ENCODE peak calls at places on chromosome 12, in eight cellular contexts. F is hepatocyte, Z is PC-9, D is HepG2, U is PC-3, K is H9, V is neural progenitor cell, H is GM23338. M is an unnamed sample.

GRCh38 chr12:31007636-31008175 is 66.0 kb upstream of the DDX11 start:
- DNase-seq in F (no peak), Z (no peak), D (no peak), U (no peak), K (no peak), V (no peak), H (no peak), M (no peak)

GRCh38 chr12:124754949-124755800 is 108.5 kb downstream of the SCARB1 start:
- DNase-seq in F (peak; percentile 70), Z (no peak), D (no peak), U (no peak), K (peak; percentile 64), V (peak; percentile 71), H (peak; percentile 74), M (peak; percentile 84)

GRCh38 chr12:128969480-128970055 is 116.3 kb downstream of the GLT1D1 start:
- DNase-seq in F (peak; percentile 74), Z (peak; percentile 8), D (no peak), U (peak; percentile 52), K (peak; percentile 91), V (peak; percentile 88), H (peak; percentile 69), M (no peak)

GRCh38 chr12:15782667-15783066 is 6.5 kb downstream of the EPS8 start:
- DNase-seq in F (no peak), Z (no peak), D (no peak), U (no peak), K (no peak), V (no peak), H (no peak), M (no peak)

GRCh38 chr12:31832740-31833540 is 104.1 kb upstream of the AMN1 start:
- DNase-seq in F (no peak), Z (no peak), D (no peak), U (no peak), K (no peak), V (no peak), H (no peak), M (no peak)

GRCh38 chr12:530308-530707 is 70.6 kb downstream of the B4GALNT3 start:
- DNase-seq in F (no peak), Z (no peak), D (no peak), U (no peak), K (no peak), V (no peak), H (no peak), M (peak; percentile 89)

GRCh38 chr12:524167-524951 is 64.6 kb downstream of the B4GALNT3 start:
- DNase-seq in F (no peak), Z (peak; percentile 59), D (no peak), U (peak; percentile 35), K (no peak), V (no peak), H (no peak), M (no peak)

GRCh38 chr12:58090685-58091084 is 149.3 kb downstream of the ATP23 start:
- DNase-seq in F (no peak), Z (no peak), D (no peak), U (no peak), K (no peak), V (no peak), H (no peak), M (no peak)

GRCh38 chr12:9130244-9130643 is 14.5 kb upstream of the A2M start:
- DNase-seq in F (no peak), Z (no peak), D (no peak), U (no peak), K (no peak), V (no peak), H (no peak), M (no peak)

GRCh38 chr12:9132008-9132535 is 16.4 kb upstream of the A2M start:
- DNase-seq in F (peak; percentile 52), Z (no peak), D (peak; percentile 100), U (no peak), K (no peak), V (no peak), H (no peak), M (no peak)

GRCh38 chr12:9133243-9133938 is 17.7 kb upstream of the A2M start:
- DNase-seq in F (no peak), Z (no peak), D (no peak), U (no peak), K (no peak), V (no peak), H (no peak), M (no peak)

GRCh38 chr12:9135903-9136310 is 20.2 kb upstream of the A2M start:
- DNase-seq in F (no peak), Z (no peak), D (peak; percentile 98), U (no peak), K (no peak), V (no peak), H (no peak), M (no peak)

DNA sequence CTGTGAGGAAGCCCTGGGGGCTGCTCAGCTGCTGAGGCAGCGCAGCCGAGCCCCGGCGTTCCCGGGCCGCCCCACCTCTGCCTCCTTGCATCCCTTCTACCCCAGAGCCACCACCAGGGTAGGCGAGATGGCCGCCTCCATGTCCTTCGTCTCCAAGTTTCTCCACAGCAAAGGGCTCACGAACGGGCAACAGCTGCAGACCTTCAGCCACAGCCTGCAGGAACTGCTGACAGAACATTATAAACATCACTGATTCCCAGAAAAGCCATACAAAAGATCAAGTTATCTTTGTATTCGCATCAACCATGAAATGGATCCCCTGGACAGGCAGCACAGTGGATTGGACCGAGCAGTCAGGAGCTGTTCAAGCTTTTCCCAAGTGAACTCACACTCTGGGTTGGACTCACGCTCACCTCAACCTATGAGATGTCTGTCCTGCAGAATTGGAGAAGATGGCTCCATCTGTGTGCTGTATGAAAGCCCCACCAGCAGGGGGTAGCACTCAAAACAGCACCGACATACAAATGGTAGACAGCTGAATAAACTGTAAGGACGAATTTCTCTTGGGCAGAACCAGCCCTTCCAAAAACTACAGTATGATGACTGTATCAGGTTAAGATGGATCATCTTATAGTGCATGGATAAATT is 19.4 kb upstream of the A2M start:
- DNase-seq in F (no peak), Z (peak; percentile 13), D (peak; percentile 56), U (peak; percentile 14), K (no peak), V (no peak), H (peak; percentile 47), M (no peak)
- H3K27ac ChIP-seq in F (peak overlapping the region; percentile 58), Z (no peak overlapping the region), D (peak overlapping the region; percentile 96), U (no peak overlapping the region), K (no peak overlapping the region), V (no peak overlapping the region), H (no peak overlapping the region), M (no peak overlapping the region)

DNA sequence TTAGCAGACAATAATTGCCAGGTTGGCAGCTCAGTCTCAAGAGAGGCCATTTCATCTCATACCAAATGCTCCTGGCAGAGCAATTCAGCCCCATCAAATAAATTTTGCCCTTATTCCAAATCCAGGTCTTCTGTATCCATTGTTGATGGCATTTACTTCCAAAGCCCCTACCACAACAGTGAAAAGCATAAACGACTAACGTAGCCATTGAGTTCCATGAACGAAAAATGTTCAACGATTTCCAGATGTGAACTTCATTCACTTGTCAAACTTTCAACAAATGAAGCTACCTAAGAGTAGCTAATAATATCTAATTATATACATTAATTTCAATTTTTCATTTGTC is 3.0 kb upstream of the GCN1 start:
- DNase-seq in F (no peak), Z (no peak), D (no peak), U (no peak), K (no peak), V (no peak), H (no peak), M (no peak)
- H3K4me2 ChIP-seq in F (peak overlapping the region; percentile 30), Z (peak overlapping the region; percentile 100), D (peak overlapping the region; percentile 8), U (peak overlapping the region; percentile 94), K (no peak overlapping the region), V (no peak overlapping the region), H (no peak overlapping the region), M (peak overlapping the region; percentile 93)

GRCh38 chr12:12821975-12822374 is 8.8 kb downstream of the DDX47 start:
- DNase-seq in F (no peak), Z (no peak), D (no peak), U (no peak), K (no peak), V (no peak), H (no peak), M (no peak)

GRCh38 chr12:12819221-12819620 is 6.1 kb downstream of the DDX47 start:
- DNase-seq in F (no peak), Z (no peak), D (no peak), U (no peak), K (no peak), V (no peak), H (no peak), M (peak; percentile 62)

GRCh38 chr12:12817611-12818010 is 4.5 kb downstream of the DDX47 start:
- DNase-seq in F (no peak), Z (no peak), D (no peak), U (no peak), K (no peak), V (no peak), H (no peak), M (no peak)

GRCh38 chr12:12819752-12820311 is 6.7 kb downstream of the DDX47 start:
- DNase-seq in F (peak; percentile 57), Z (peak; percentile 86), D (no peak), U (peak; percentile 89), K (no peak), V (no peak), H (no peak), M (peak; percentile 95)

DNA sequence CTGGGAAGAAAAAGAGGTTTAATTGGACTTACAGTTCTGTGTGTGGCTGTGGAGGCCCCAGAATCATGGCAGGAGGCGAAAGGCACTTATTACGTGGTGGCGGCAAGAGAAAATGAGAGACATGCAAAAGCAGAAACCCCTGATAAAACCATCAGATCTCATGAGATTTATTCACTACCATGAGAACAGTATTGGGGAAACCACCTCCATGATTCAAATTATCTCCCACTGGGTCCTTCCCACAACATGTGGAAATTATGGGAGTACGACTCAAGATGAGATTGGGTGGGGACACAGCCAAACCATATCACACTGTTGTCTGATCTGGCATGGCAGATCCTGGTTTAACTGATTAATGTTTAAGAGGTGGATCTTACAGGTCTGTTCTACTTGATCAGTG is 5.5 kb downstream of the DDX47 start:
- DNase-seq in F (no peak), Z (no peak), D (no peak), U (no peak), K (no peak), V (no peak), H (no peak), M (no peak)
- H3K4me1 ChIP-seq in F (peaks cover 25% of the 10 kb centered on the region), Z (peaks cover 96% of the 10 kb centered on the region), D (peaks cover 24% of the 10 kb centered on the region), U (peaks cover 72% of the 10 kb centered on the region), K (no peaks in the 10 kb centered on the region), V (peaks cover 6% of the 10 kb centered on the region), H (peaks cover 4% of the 10 kb centered on the region), M (peaks cover 87% of the 10 kb centered on the region)

GRCh38 chr12:56300644-56301464 is 724 bp upstream of the CS start:
- DNase-seq in F (no peak), Z (no peak), D (no peak), U (no peak), K (no peak), V (peak; percentile 4), H (peak; percentile 4), M (no peak)

GRCh38 chr12:56297400-56297799 is 2.7 kb downstream of the CS start:
- DNase-seq in F (no peak), Z (no peak), D (no peak), U (peak; percentile 30), K (no peak), V (no peak), H (no peak), M (no peak)

GRCh38 chr12:56299308-56299852 is 750 bp downstream of the CS start:
- DNase-seq in F (peak; percentile 32), Z (no peak), D (no peak), U (peak; percentile 30), K (no peak), V (no peak), H (no peak), M (no peak)

GRCh38 chr12:56299853-56300643 is at the start of gene CS:
- DNase-seq in F (peak; percentile 100), Z (peak; percentile 97), D (peak; percentile 96), U (peak; percentile 99), K (peak; percentile 99), V (peak; percentile 100), H (peak; percentile 100), M (peak; percentile 100)

GRCh38 chr12:56298828-56299227 is 1.3 kb downstream of the CS start:
- DNase-seq in F (no peak), Z (no peak), D (no peak), U (no peak), K (no peak), V (no peak), H (no peak), M (no peak)
- H3K27ac ChIP-seq in F (peak overlapping the region; percentile 94), Z (no peak overlapping the region), D (peak overlapping the region; percentile 96), U (no peak overlapping the region), K (no peak overlapping the region), V (no peak overlapping the region), H (no peak overlapping the region), M (peak overlapping the region; percentile 68)

M was measured in GM23248.